ENCODE peak calls at places on chromosomes 5 and 9, in seven cellular contexts. One of them, this sample, is unnamed.

GRCh38 chr9:113154471-113154870 is 3.7 kb downstream of the SLC31A2 start:
- DNase-seq in fibroblast of pulmonary artery: peak; percentile 26
- DNase-seq in GM12865: no peak
- DNase-seq in SJSA1: no peak
- DNase-seq in stomach: no peak
- DNase-seq in A549: no peak
- DNase-seq in GM06990: no peak
- DNase-seq in this sample: no peak

GRCh38 chr5:55441107-55441771 is 93.5 kb downstream of the PLPP1 start:
- DNase-seq in fibroblast of pulmonary artery: no peak
- DNase-seq in GM12865: no peak
- DNase-seq in SJSA1: no peak
- DNase-seq in stomach: no peak
- DNase-seq in A549: no peak
- DNase-seq in GM06990: no peak
- DNase-seq in this sample: no peak

GRCh38 chr5:139710370-139711066 is 62.4 kb downstream of the CXXC5 start:
- DNase-seq in fibroblast of pulmonary artery: peak; percentile 63
- DNase-seq in GM12865: peak; percentile 42
- DNase-seq in SJSA1: no peak
- DNase-seq in stomach: peak; percentile 54
- DNase-seq in A549: peak; percentile 47
- DNase-seq in GM06990: peak; percentile 77
- DNase-seq in this sample: peak; percentile 60

GRCh38 chr9:129489838-129490582 is 130.9 kb downstream of the C9orf50 start:
- DNase-seq in fibroblast of pulmonary artery: peak; percentile 67
- DNase-seq in GM12865: no peak
- DNase-seq in SJSA1: no peak
- DNase-seq in stomach: no peak
- DNase-seq in A549: no peak
- DNase-seq in GM06990: no peak
- DNase-seq in this sample: no peak

GRCh38 chr5:1794896-1795290 is 4.7 kb downstream of the MRPL36 start:
- DNase-seq in fibroblast of pulmonary artery: no peak
- DNase-seq in GM12865: no peak
- DNase-seq in SJSA1: no peak
- DNase-seq in stomach: no peak
- DNase-seq in A549: no peak
- DNase-seq in GM06990: no peak
- DNase-seq in this sample: peak; percentile 39

GRCh38 chr5:174707671-174708070 is 16.7 kb upstream of the MSX2 start:
- DNase-seq in fibroblast of pulmonary artery: no peak
- DNase-seq in GM12865: no peak
- DNase-seq in SJSA1: no peak
- DNase-seq in stomach: no peak
- DNase-seq in A549: no peak
- DNase-seq in GM06990: no peak
- DNase-seq in this sample: no peak

GRCh38 chr9:85900504-85901201 is 40.3 kb upstream of the NAA35 start:
- DNase-seq in fibroblast of pulmonary artery: peak; percentile 54
- DNase-seq in GM12865: peak; percentile 56
- DNase-seq in SJSA1: peak; percentile 11
- DNase-seq in stomach: no peak
- DNase-seq in A549: peak; percentile 15
- DNase-seq in GM06990: no peak
- DNase-seq in this sample: no peak

GRCh38 chr9:26684029-26684428 is 208.6 kb downstream of the CAAP1 start:
- DNase-seq in fibroblast of pulmonary artery: no peak
- DNase-seq in GM12865: no peak
- DNase-seq in SJSA1: no peak
- DNase-seq in stomach: no peak
- DNase-seq in A549: no peak
- DNase-seq in GM06990: no peak
- DNase-seq in this sample: no peak

GRCh38 chr9:15927131-15927530 is 374.3 kb downstream of the CCDC171 start:
- DNase-seq in fibroblast of pulmonary artery: peak; percentile 41
- DNase-seq in GM12865: no peak
- DNase-seq in SJSA1: no peak
- DNase-seq in stomach: no peak
- DNase-seq in A549: no peak
- DNase-seq in GM06990: no peak
- DNase-seq in this sample: no peak

GRCh38 chr9:136007906-136008692 is 46.9 kb upstream of the UBAC1 start:
- DNase-seq in fibroblast of pulmonary artery: peak; percentile 26
- DNase-seq in GM12865: no peak
- DNase-seq in SJSA1: peak; percentile 48
- DNase-seq in stomach: no peak
- DNase-seq in A549: peak; percentile 94
- DNase-seq in GM06990: no peak
- DNase-seq in this sample: no peak

GRCh38 chr9:130128251-130128650 is 44.0 kb upstream of the NCS1 start:
- DNase-seq in fibroblast of pulmonary artery: no peak
- DNase-seq in GM12865: peak; percentile 84
- DNase-seq in SJSA1: peak; percentile 17
- DNase-seq in stomach: peak; percentile 30
- DNase-seq in A549: no peak
- DNase-seq in GM06990: peak; percentile 56
- DNase-seq in this sample: peak; percentile 86

GRCh38 chr9:108081112-108081511 is 591.5 kb upstream of the KLF4 start:
- DNase-seq in fibroblast of pulmonary artery: no peak
- DNase-seq in GM12865: no peak
- DNase-seq in SJSA1: no peak
- DNase-seq in stomach: no peak
- DNase-seq in A549: no peak
- DNase-seq in GM06990: no peak
- DNase-seq in this sample: no peak

GRCh38 chr9:92988215-92988731 is 41.0 kb downstream of the FGD3 start:
- DNase-seq in fibroblast of pulmonary artery: no peak
- DNase-seq in GM12865: no peak
- DNase-seq in SJSA1: no peak
- DNase-seq in stomach: no peak
- DNase-seq in A549: no peak
- DNase-seq in GM06990: no peak
- DNase-seq in this sample: peak; percentile 26

GRCh38 chr5:39219433-39219832 is at the start of gene FYB1:
- DNase-seq in fibroblast of pulmonary artery: peak; percentile 47
- DNase-seq in GM12865: no peak
- DNase-seq in SJSA1: no peak
- DNase-seq in stomach: no peak
- DNase-seq in A549: no peak
- DNase-seq in GM06990: no peak
- DNase-seq in this sample: peak; percentile 52
- H3K4me3 ChIP-seq in fibroblast of pulmonary artery: no peak within 1 kb of the TSS
- H3K4me3 ChIP-seq in GM12865: no peak within 1 kb of the TSS
- H3K4me3 ChIP-seq in SJSA1: no peak within 1 kb of the TSS
- H3K4me3 ChIP-seq in stomach: peak within 1 kb of the TSS; percentile 24
- H3K4me3 ChIP-seq in A549: no peak within 1 kb of the TSS
- H3K4me3 ChIP-seq in GM06990: no peak within 1 kb of the TSS
- H3K4me3 ChIP-seq in this sample: no peak within 1 kb of the TSS

GRCh38 chr5:115472601-115473000 is 72.0 kb downstream of the FEM1C start:
- DNase-seq in fibroblast of pulmonary artery: peak; percentile 65
- DNase-seq in GM12865: no peak
- DNase-seq in SJSA1: no peak
- DNase-seq in stomach: no peak
- DNase-seq in A549: no peak
- DNase-seq in GM06990: no peak
- DNase-seq in this sample: no peak
- H3K4me3 ChIP-seq in fibroblast of pulmonary artery: no peak overlapping the region
- H3K4me3 ChIP-seq in GM12865: no peak overlapping the region
- H3K4me3 ChIP-seq in SJSA1: no peak overlapping the region
- H3K4me3 ChIP-seq in stomach: no peak overlapping the region
- H3K4me3 ChIP-seq in A549: no peak overlapping the region
- H3K4me3 ChIP-seq in GM06990: no peak overlapping the region
- H3K4me3 ChIP-seq in this sample: no peak overlapping the region

GRCh38 chr9:111455638-111456037 is 28.5 kb downstream of the ECPAS start:
- DNase-seq in fibroblast of pulmonary artery: no peak
- DNase-seq in GM12865: no peak
- DNase-seq in SJSA1: no peak
- DNase-seq in stomach: no peak
- DNase-seq in A549: no peak
- DNase-seq in GM06990: no peak
- DNase-seq in this sample: no peak

GRCh38 chr9:111454751-111455150 is 29.4 kb downstream of the ECPAS start:
- DNase-seq in fibroblast of pulmonary artery: no peak
- DNase-seq in GM12865: no peak
- DNase-seq in SJSA1: no peak
- DNase-seq in stomach: no peak
- DNase-seq in A549: no peak
- DNase-seq in GM06990: no peak
- DNase-seq in this sample: no peak

GRCh38 chr9:111450114-111450513 is 34.1 kb downstream of the ECPAS start:
- DNase-seq in fibroblast of pulmonary artery: no peak
- DNase-seq in GM12865: no peak
- DNase-seq in SJSA1: no peak
- DNase-seq in stomach: no peak
- DNase-seq in A549: no peak
- DNase-seq in GM06990: no peak
- DNase-seq in this sample: no peak

GRCh38 chr9:111449705-111450104 is 34.5 kb downstream of the ECPAS start:
- DNase-seq in fibroblast of pulmonary artery: no peak
- DNase-seq in GM12865: no peak
- DNase-seq in SJSA1: no peak
- DNase-seq in stomach: no peak
- DNase-seq in A549: no peak
- DNase-seq in GM06990: no peak
- DNase-seq in this sample: no peak

GRCh38 chr9:111451570-111451969 is 32.6 kb downstream of the ECPAS start:
- DNase-seq in fibroblast of pulmonary artery: no peak
- DNase-seq in GM12865: no peak
- DNase-seq in SJSA1: no peak
- DNase-seq in stomach: no peak
- DNase-seq in A549: no peak
- DNase-seq in GM06990: no peak
- DNase-seq in this sample: no peak
- H3K4me3 ChIP-seq in fibroblast of pulmonary artery: no peak overlapping the region
- H3K4me3 ChIP-seq in GM12865: no peak overlapping the region
- H3K4me3 ChIP-seq in SJSA1: no peak overlapping the region
- H3K4me3 ChIP-seq in stomach: no peak overlapping the region
- H3K4me3 ChIP-seq in A549: no peak overlapping the region
- H3K4me3 ChIP-seq in GM06990: no peak overlapping the region
- H3K4me3 ChIP-seq in this sample: no peak overlapping the region

DNA sequence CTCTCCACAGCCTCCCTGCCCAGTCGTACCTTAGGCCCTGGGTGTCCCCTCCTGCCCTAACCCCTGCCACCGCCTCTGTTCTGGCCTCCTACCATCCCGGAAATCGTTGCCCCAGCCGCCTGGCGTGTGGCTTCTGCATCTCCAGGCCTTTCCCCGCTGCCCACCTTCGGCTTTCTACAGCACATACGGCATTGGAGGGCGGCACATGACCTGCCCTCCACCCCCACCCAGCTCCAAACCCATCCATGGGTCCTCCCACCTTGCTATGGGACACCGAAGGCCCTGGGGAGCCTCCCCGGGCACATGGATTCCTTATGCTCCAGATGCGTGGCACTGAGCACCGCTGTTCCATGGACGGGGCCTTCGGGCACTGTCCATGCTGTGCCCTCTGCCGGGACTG is 32.0 kb downstream of the FGF18 start:
- DNase-seq in fibroblast of pulmonary artery: no peak
- DNase-seq in GM12865: no peak
- DNase-seq in SJSA1: no peak
- DNase-seq in stomach: no peak
- DNase-seq in A549: no peak
- DNase-seq in GM06990: no peak
- DNase-seq in this sample: no peak
- H3K4me3 ChIP-seq in fibroblast of pulmonary artery: no peak overlapping the region
- H3K4me3 ChIP-seq in GM12865: no peak overlapping the region
- H3K4me3 ChIP-seq in SJSA1: peak overlapping the region; percentile 46
- H3K4me3 ChIP-seq in stomach: no peak overlapping the region
- H3K4me3 ChIP-seq in A549: no peak overlapping the region
- H3K4me3 ChIP-seq in GM06990: no peak overlapping the region
- H3K4me3 ChIP-seq in this sample: no peak overlapping the region

This sample was measured in Peyer's patch.